ENCODE peak calls at places on chromosomes 6 and 20, in nine cellular contexts. One of them, this sample, is unnamed.
A peak's percentile ranks its signal among the peaks of the same experiment; 100 is the strongest.

GRCh38 chr6:111874030-111874425 is 776 bp upstream of the FYN start:
- DNase-seq in vagina: no peak
- DNase-seq in heart right ventricle: peak; percentile 37
- DNase-seq in thoracic aorta: no peak
- DNase-seq in A673: peak; percentile 14
- DNase-seq in esophagus squamous epithelium: no peak
- DNase-seq in astrocyte of the cerebellum: no peak
- DNase-seq in AG09309: no peak
- DNase-seq in A549: no peak
- DNase-seq in this sample: no peak

GRCh38 chr6:134949927-134950326 is at the start of gene ALDH8A1:
- DNase-seq in vagina: no peak
- DNase-seq in heart right ventricle: no peak
- DNase-seq in thoracic aorta: no peak
- DNase-seq in A673: no peak
- DNase-seq in esophagus squamous epithelium: no peak
- DNase-seq in astrocyte of the cerebellum: no peak
- DNase-seq in AG09309: no peak
- DNase-seq in A549: no peak
- DNase-seq in this sample: no peak

GRCh38 chr6:1004885-1005635 is 306.8 kb upstream of the FOXQ1 start:
- DNase-seq in vagina: no peak
- DNase-seq in heart right ventricle: no peak
- DNase-seq in thoracic aorta: no peak
- DNase-seq in A673: no peak
- DNase-seq in esophagus squamous epithelium: no peak
- DNase-seq in astrocyte of the cerebellum: no peak
- DNase-seq in AG09309: no peak
- DNase-seq in A549: no peak
- DNase-seq in this sample: no peak

GRCh38 chr20:16263582-16263981 is 309.7 kb downstream of the KIF16B start:
- DNase-seq in vagina: peak; percentile 83
- DNase-seq in heart right ventricle: no peak
- DNase-seq in thoracic aorta: no peak
- DNase-seq in A673: no peak
- DNase-seq in esophagus squamous epithelium: no peak
- DNase-seq in astrocyte of the cerebellum: no peak
- DNase-seq in AG09309: no peak
- DNase-seq in A549: no peak
- DNase-seq in this sample: no peak

GRCh38 chr6:149233056-149233715 is 84.3 kb upstream of the TAB2 start:
- DNase-seq in vagina: no peak
- DNase-seq in heart right ventricle: no peak
- DNase-seq in thoracic aorta: no peak
- DNase-seq in A673: peak; percentile 64
- DNase-seq in esophagus squamous epithelium: no peak
- DNase-seq in astrocyte of the cerebellum: peak; percentile 92
- DNase-seq in AG09309: peak; percentile 88
- DNase-seq in A549: peak; percentile 83
- DNase-seq in this sample: peak; percentile 88

GRCh38 chr20:56440346-56441007 is 27.9 kb upstream of the RTF2 start:
- DNase-seq in vagina: no peak
- DNase-seq in heart right ventricle: no peak
- DNase-seq in thoracic aorta: no peak
- DNase-seq in A673: no peak
- DNase-seq in esophagus squamous epithelium: no peak
- DNase-seq in astrocyte of the cerebellum: peak; percentile 19
- DNase-seq in AG09309: no peak
- DNase-seq in A549: no peak
- DNase-seq in this sample: no peak

GRCh38 chr6:67683960-67684359 is 951.1 kb upstream of the ADGRB3 start:
- DNase-seq in vagina: no peak
- DNase-seq in heart right ventricle: no peak
- DNase-seq in thoracic aorta: no peak
- DNase-seq in A673: peak; percentile 26
- DNase-seq in esophagus squamous epithelium: no peak
- DNase-seq in astrocyte of the cerebellum: peak; percentile 12
- DNase-seq in AG09309: no peak
- DNase-seq in A549: no peak
- DNase-seq in this sample: peak; percentile 92

GRCh38 chr6:1756472-1757129 is 146.9 kb downstream of the FOXC1 start:
- DNase-seq in vagina: no peak
- DNase-seq in heart right ventricle: peak; percentile 36
- DNase-seq in thoracic aorta: no peak
- DNase-seq in A673: no peak
- DNase-seq in esophagus squamous epithelium: no peak
- DNase-seq in astrocyte of the cerebellum: no peak
- DNase-seq in AG09309: no peak
- DNase-seq in A549: no peak
- DNase-seq in this sample: no peak

GRCh38 chr6:124007915-124008688 is 204.4 kb downstream of the NKAIN2 start:
- DNase-seq in vagina: no peak
- DNase-seq in heart right ventricle: no peak
- DNase-seq in thoracic aorta: no peak
- DNase-seq in A673: no peak
- DNase-seq in esophagus squamous epithelium: no peak
- DNase-seq in astrocyte of the cerebellum: no peak
- DNase-seq in AG09309: no peak
- DNase-seq in A549: no peak
- DNase-seq in this sample: no peak

GRCh38 chr6:35215665-35216411 is 2.1 kb downstream of the SCUBE3 start:
- DNase-seq in vagina: no peak
- DNase-seq in heart right ventricle: no peak
- DNase-seq in thoracic aorta: no peak
- DNase-seq in A673: no peak
- DNase-seq in esophagus squamous epithelium: no peak
- DNase-seq in astrocyte of the cerebellum: no peak
- DNase-seq in AG09309: no peak
- DNase-seq in A549: no peak
- DNase-seq in this sample: no peak

GRCh38 chr6:105015482-105015881 is 58.6 kb downstream of the LIN28B start:
- DNase-seq in vagina: no peak
- DNase-seq in heart right ventricle: no peak
- DNase-seq in thoracic aorta: no peak
- DNase-seq in A673: peak; percentile 52
- DNase-seq in esophagus squamous epithelium: no peak
- DNase-seq in astrocyte of the cerebellum: peak; percentile 69
- DNase-seq in AG09309: peak; percentile 46
- DNase-seq in A549: no peak
- DNase-seq in this sample: peak; percentile 16

GRCh38 chr6:154154389-154154967 is 115.4 kb downstream of the OPRM1 start:
- DNase-seq in vagina: no peak
- DNase-seq in heart right ventricle: peak; percentile 51
- DNase-seq in thoracic aorta: no peak
- DNase-seq in A673: peak; percentile 75
- DNase-seq in esophagus squamous epithelium: no peak
- DNase-seq in astrocyte of the cerebellum: peak; percentile 81
- DNase-seq in AG09309: peak; percentile 47
- DNase-seq in A549: no peak
- DNase-seq in this sample: peak; percentile 80

DNA sequence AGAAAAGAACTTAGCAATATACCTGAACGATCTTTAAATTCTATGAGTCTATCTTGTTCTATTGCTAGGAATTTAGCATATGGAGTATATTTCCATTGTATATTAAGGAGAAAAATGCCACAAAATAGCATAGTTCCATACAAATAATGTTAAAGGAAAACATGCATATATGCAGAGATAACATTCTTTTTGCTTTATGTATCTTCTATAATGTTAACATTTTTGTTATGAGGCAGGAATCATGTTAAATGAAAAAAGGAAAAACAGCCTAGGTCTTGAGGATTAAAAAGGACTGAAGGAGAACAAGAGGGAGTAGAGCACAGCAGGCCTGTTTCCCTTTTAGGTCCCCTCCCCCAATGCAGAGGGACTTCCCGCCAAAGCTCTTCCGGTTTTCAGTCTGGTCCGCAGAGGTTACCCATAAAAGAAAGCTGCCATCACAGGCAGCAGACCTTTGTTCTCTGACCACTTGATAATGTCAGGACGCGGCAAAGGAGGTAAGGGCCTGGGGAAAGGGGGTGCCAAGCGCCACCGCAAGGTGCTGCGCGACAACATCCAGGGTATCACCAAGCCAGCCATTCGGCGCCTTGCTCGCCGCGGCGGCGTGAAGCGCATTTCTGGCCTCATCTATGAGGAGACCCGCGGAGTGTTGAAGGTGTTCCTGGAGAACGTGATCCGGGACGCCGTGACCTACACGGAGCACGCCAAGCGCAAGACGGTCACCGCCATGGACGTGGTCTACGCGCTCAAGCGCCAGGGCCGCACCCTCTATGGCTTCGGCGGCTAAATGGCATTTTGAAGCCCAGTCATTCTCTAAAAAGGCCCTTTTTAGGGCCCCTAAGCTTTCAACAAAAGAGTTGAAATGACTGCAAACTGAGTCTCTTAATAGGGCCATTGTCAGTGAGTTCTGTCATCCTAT is 108.4 kb upstream of the PRSS16 start:
- DNase-seq in vagina: no peak
- DNase-seq in heart right ventricle: peak; percentile 73
- DNase-seq in thoracic aorta: no peak
- DNase-seq in A673: peak; percentile 83
- DNase-seq in esophagus squamous epithelium: no peak
- DNase-seq in astrocyte of the cerebellum: no peak
- DNase-seq in AG09309: no peak
- DNase-seq in A549: no peak
- DNase-seq in this sample: peak; percentile 61
- TF ChIP-seq CTCF in vagina: no peak
- TF ChIP-seq CTCF in heart right ventricle: no peak
- TF ChIP-seq CTCF in thoracic aorta: no peak
- TF ChIP-seq CTCF in A673: no peak
- TF ChIP-seq CTCF in esophagus squamous epithelium: no peak
- TF ChIP-seq CTCF in astrocyte of the cerebellum: no peak
- TF ChIP-seq CTCF in AG09309: no peak
- TF ChIP-seq CTCF in A549: no peak
- TF ChIP-seq CTCF in this sample: no peak

GRCh38 chr6:130829333-130829910 is 2.2 kb downstream of the SMLR1 start:
- DNase-seq in vagina: no peak
- DNase-seq in heart right ventricle: no peak
- DNase-seq in thoracic aorta: no peak
- DNase-seq in A673: no peak
- DNase-seq in esophagus squamous epithelium: no peak
- DNase-seq in astrocyte of the cerebellum: no peak
- DNase-seq in AG09309: no peak
- DNase-seq in A549: no peak
- DNase-seq in this sample: no peak

GRCh38 chr6:130825772-130826441 is 1.3 kb upstream of the SMLR1 start:
- DNase-seq in vagina: no peak
- DNase-seq in heart right ventricle: no peak
- DNase-seq in thoracic aorta: no peak
- DNase-seq in A673: no peak
- DNase-seq in esophagus squamous epithelium: no peak
- DNase-seq in astrocyte of the cerebellum: no peak
- DNase-seq in AG09309: no peak
- DNase-seq in A549: no peak
- DNase-seq in this sample: no peak

GRCh38 chr6:130824978-130825694 is 2.1 kb upstream of the SMLR1 start:
- DNase-seq in vagina: no peak
- DNase-seq in heart right ventricle: no peak
- DNase-seq in thoracic aorta: no peak
- DNase-seq in A673: no peak
- DNase-seq in esophagus squamous epithelium: no peak
- DNase-seq in astrocyte of the cerebellum: no peak
- DNase-seq in AG09309: no peak
- DNase-seq in A549: no peak
- DNase-seq in this sample: no peak

GRCh38 chr6:130826442-130827246 is 562 bp upstream of the SMLR1 start:
- DNase-seq in vagina: no peak
- DNase-seq in heart right ventricle: no peak
- DNase-seq in thoracic aorta: no peak
- DNase-seq in A673: no peak
- DNase-seq in esophagus squamous epithelium: no peak
- DNase-seq in astrocyte of the cerebellum: no peak
- DNase-seq in AG09309: no peak
- DNase-seq in A549: no peak
- DNase-seq in this sample: no peak

DNA sequence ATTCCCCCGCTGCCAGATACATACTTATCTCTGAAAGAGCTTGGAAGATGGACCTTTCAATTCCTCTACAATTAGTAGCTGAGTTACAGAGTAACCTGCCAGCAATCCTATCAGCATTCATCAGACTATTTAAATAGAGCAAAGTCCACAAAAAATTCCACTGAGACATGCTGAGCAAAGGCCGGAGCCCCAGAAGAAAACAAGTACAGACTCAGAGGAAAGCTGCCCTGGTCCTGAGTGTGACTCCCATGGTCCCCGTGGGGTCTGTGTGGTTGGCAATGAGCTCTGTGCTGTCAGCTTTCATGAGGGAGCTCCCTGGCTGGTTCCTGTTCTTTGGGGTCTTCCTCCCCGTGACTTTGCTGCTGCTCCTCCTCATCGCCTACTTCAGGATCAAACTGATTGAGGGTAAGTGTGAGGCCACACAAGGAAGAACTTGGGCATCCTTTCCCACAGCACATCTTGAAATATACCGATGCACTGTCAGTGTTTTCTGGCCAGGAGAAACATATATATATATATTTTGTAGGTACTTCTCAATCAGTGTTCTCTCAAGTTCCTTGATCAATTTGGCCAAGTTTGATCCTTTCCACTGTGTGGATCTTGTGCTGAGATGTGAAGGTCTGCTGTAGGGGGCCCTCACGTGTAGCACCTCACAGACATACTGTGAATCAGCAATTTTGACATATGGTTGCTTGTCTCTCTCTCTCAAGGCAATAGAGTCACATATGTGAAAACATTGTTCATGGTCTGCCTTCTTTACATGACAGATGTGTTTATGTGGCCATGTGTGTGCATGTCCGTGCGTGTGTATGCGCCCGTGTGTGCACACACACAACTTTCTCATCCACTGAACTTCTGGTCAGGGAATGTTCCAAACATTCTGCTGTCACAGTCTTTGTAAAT is at the start of gene SMLR1:
- DNase-seq in vagina: no peak
- DNase-seq in heart right ventricle: no peak
- DNase-seq in thoracic aorta: no peak
- DNase-seq in A673: no peak
- DNase-seq in esophagus squamous epithelium: no peak
- DNase-seq in astrocyte of the cerebellum: no peak
- DNase-seq in AG09309: no peak
- DNase-seq in A549: no peak
- DNase-seq in this sample: no peak
- H3K4me3 ChIP-seq in vagina: no peak within 1 kb of the TSS
- H3K4me3 ChIP-seq in heart right ventricle: no peak within 1 kb of the TSS
- H3K4me3 ChIP-seq in thoracic aorta: no peak within 1 kb of the TSS
- H3K4me3 ChIP-seq in A673: no peak within 1 kb of the TSS
- H3K4me3 ChIP-seq in esophagus squamous epithelium: no peak within 1 kb of the TSS
- H3K4me3 ChIP-seq in astrocyte of the cerebellum: no peak within 1 kb of the TSS
- H3K4me3 ChIP-seq in AG09309: no peak within 1 kb of the TSS
- H3K4me3 ChIP-seq in A549: no peak within 1 kb of the TSS
- H3K4me3 ChIP-seq in this sample: no peak within 1 kb of the TSS

GRCh38 chr6:157381631-157382621 is 936 bp downstream of the ZDHHC14 start:
- DNase-seq in vagina: no peak
- DNase-seq in heart right ventricle: peak; percentile 50
- DNase-seq in thoracic aorta: no peak
- DNase-seq in A673: peak; percentile 42
- DNase-seq in esophagus squamous epithelium: no peak
- DNase-seq in astrocyte of the cerebellum: no peak
- DNase-seq in AG09309: no peak
- DNase-seq in A549: peak; percentile 28
- DNase-seq in this sample: peak; percentile 37
- TF ChIP-seq CTCF in vagina: no peak
- TF ChIP-seq CTCF in heart right ventricle: no peak
- TF ChIP-seq CTCF in thoracic aorta: no peak
- TF ChIP-seq CTCF in A673: peak; percentile 23
- TF ChIP-seq CTCF in esophagus squamous epithelium: no peak
- TF ChIP-seq CTCF in astrocyte of the cerebellum: no peak
- TF ChIP-seq CTCF in AG09309: no peak
- TF ChIP-seq CTCF in A549: peak; percentile 35
- TF ChIP-seq CTCF in this sample: no peak

GRCh38 chr6:17393335-17394191 is at the start of gene CAP2:
- DNase-seq in vagina: no peak
- DNase-seq in heart right ventricle: peak; percentile 76
- DNase-seq in thoracic aorta: peak; percentile 17
- DNase-seq in A673: peak; percentile 88
- DNase-seq in esophagus squamous epithelium: no peak
- DNase-seq in astrocyte of the cerebellum: no peak
- DNase-seq in AG09309: no peak
- DNase-seq in A549: peak; percentile 58
- DNase-seq in this sample: no peak
- H3K4me3 ChIP-seq in vagina: peak within 1 kb of the TSS; percentile 76
- H3K4me3 ChIP-seq in heart right ventricle: peak within 1 kb of the TSS; percentile 66
- H3K4me3 ChIP-seq in thoracic aorta: peak within 1 kb of the TSS; percentile 97
- H3K4me3 ChIP-seq in A673: peak within 1 kb of the TSS; percentile 84
- H3K4me3 ChIP-seq in esophagus squamous epithelium: peak within 1 kb of the TSS; percentile 74
- H3K4me3 ChIP-seq in astrocyte of the cerebellum: peak within 1 kb of the TSS; percentile 70
- H3K4me3 ChIP-seq in AG09309: peak within 1 kb of the TSS; percentile 68
- H3K4me3 ChIP-seq in A549: peak within 1 kb of the TSS; percentile 85
- H3K4me3 ChIP-seq in this sample: peak within 1 kb of the TSS; percentile 52